ENCODE peak calls at places on chromosomes 16 and 17, in four cellular contexts. T is GM23338, B is EL, D is RPMI7951. C is an unnamed sample.

GRCh38 chr16:4411684-4412083 is 4.7 kb downstream of the CORO7 start:
- DNase-seq in D (peak; percentile 31), T (no peak), B (no peak), C (no peak)

GRCh38 chr17:81523139-81524062 is 4.8 kb upstream of the FSCN2 start:
- DNase-seq in T (peak; percentile 92), D (peak; percentile 46), B (no peak), C (no peak)

GRCh38 chr16:49473773-49474172 is 100.2 kb downstream of the C16orf78 start:
- DNase-seq in B (no peak), T (no peak), D (no peak), C (no peak)

GRCh38 chr16:24253192-24253591 is 2.9 kb upstream of the CACNG3 start:
- DNase-seq in B (peak; percentile 30), T (peak; percentile 95), D (peak; percentile 38), C (no peak)

GRCh38 chr16:1361685-1362360 is 10.1 kb downstream of the GNPTG start:
- DNase-seq in D (no peak), B (no peak), T (no peak), C (no peak)

GRCh38 chr16:78210305-78210704 is 110.9 kb downstream of the WWOX start:
- DNase-seq in T (peak; percentile 21), D (no peak), B (no peak), C (no peak)

GRCh38 chr17:82932146-82933005 is 92.6 kb upstream of the ZNF750 start:
- DNase-seq in B (peak; percentile 74), D (no peak), T (no peak), C (no peak)

GRCh38 chr16:88743693-88744519 is 37.6 kb downstream of the CTU2 start:
- DNase-seq in B (peak; percentile 57), T (peak; percentile 88), D (peak; percentile 52), C (peak; percentile 79)

GRCh38 chr16:30910427-30911029 is 12.8 kb upstream of the FBXL19 start:
- DNase-seq in D (no peak), T (no peak), B (no peak), C (no peak)

GRCh38 chr16:27305342-27305741 is 8.4 kb upstream of the IL4R start:
- DNase-seq in B (no peak), D (no peak), T (no peak), C (no peak)

GRCh38 chr17:48613862-48614694 is 1.0 kb downstream of the HOXB8 start:
- DNase-seq in D (no peak), T (peak; percentile 60), B (no peak), C (no peak)

GRCh38 chr17:1865252-1866037 is 35.6 kb downstream of the RPA1 start:
- DNase-seq in D (peak; percentile 26), B (peak; percentile 41), T (peak; percentile 69), C (no peak)

GRCh38 chr16:50830698-50831097 is 88.8 kb downstream of the CYLD start:
- DNase-seq in T (no peak), B (no peak), D (no peak), C (peak; percentile 28)

C was measured in right atrium auricular region.